ENCODE peak calls at places on chromosomes 4 and X, in seven cellular contexts. B is neural progenitor cell, C is GM23338, O is OCI-LY7, W is SK-N-SH, N is PC-3, U is HCT116. Z is an unnamed sample.

GRCh38 chr4:118288097-118288496 is 64.7 kb downstream of the PRSS12 start:
- DNase-seq in C (no peak), U (no peak), O (no peak), B (no peak), N (no peak), W (no peak), Z (no peak)

GRCh38 chr4:107034091-107034698 is 1.9 kb downstream of the DKK2 start:
- DNase-seq in W (peak; percentile 77), B (peak; percentile 84), U (no peak), C (peak; percentile 77), N (no peak), O (no peak), Z (peak; percentile 75)

GRCh38 chrX:1385251-1385794 is 6.6 kb downstream of the SLC25A6 start:
- DNase-seq in C (no peak), B (no peak), N (no peak), U (no peak), W (peak; percentile 27), O (no peak), Z (no peak)

GRCh38 chr4:168150651-168151050 is 58.3 kb downstream of the ANXA10 start:
- DNase-seq in W (no peak), C (peak; percentile 12), B (peak; percentile 44), O (no peak), U (no peak), N (no peak), Z (no peak)

GRCh38 chr4:139208404-139208945 is 31.5 kb upstream of the ELF2 start:
- DNase-seq in C (no peak), N (no peak), B (no peak), W (no peak), O (peak; percentile 27), U (no peak), Z (no peak)

GRCh38 chr4:138951764-138952163 is 63.8 kb upstream of the NOCT start:
- DNase-seq in N (peak; percentile 14), B (no peak), U (no peak), O (no peak), C (no peak), W (no peak), Z (no peak)

GRCh38 chr4:173748353-173748752 is 218.3 kb upstream of the HAND2 start:
- DNase-seq in C (no peak), U (no peak), B (no peak), W (no peak), O (no peak), N (no peak), Z (peak; percentile 15)

GRCh38 chr4:112213850-112214249 is 17.7 kb upstream of the AP1AR start:
- DNase-seq in O (no peak), B (no peak), N (no peak), W (no peak), U (no peak), C (no peak), Z (no peak)

GRCh38 chr4:95572304-95572991 is 23.7 kb upstream of the UNC5C start:
- DNase-seq in B (no peak), N (peak; percentile 72), W (no peak), O (no peak), U (no peak), C (peak; percentile 36), Z (peak; percentile 68)

GRCh38 chr4:157314906-157315305 is 94.4 kb downstream of the GRIA2 start:
- DNase-seq in O (no peak), B (no peak), C (no peak), N (no peak), W (no peak), U (no peak), Z (no peak)

GRCh38 chr4:103996637-103997036 is 276.9 kb upstream of the TACR3 start:
- DNase-seq in U (peak; percentile 78), N (peak; percentile 72), B (peak; percentile 70), C (peak; percentile 86), O (no peak), W (no peak), Z (peak; percentile 85)

GRCh38 chr4:15488136-15488535 is 18.5 kb downstream of the CC2D2A start:
- DNase-seq in N (no peak), W (no peak), O (no peak), B (no peak), C (no peak), U (no peak), Z (no peak)

GRCh38 chr4:5751918-5752802 is 41.2 kb downstream of the EVC start:
- DNase-seq in W (no peak), B (peak; percentile 58), N (no peak), C (peak; percentile 87), U (no peak), O (no peak), Z (peak; percentile 35)

GRCh38 chr4:113760094-113760851 is 1.3 kb downstream of the CAMK2D start:
- DNase-seq in N (peak; percentile 40), C (peak; percentile 38), W (no peak), O (peak; percentile 60), U (no peak), B (peak; percentile 62), Z (peak; percentile 62)
- TF ChIP-seq EZH2phosphoT487 in N (no peak), C (no peak), W (no peak), O (no peak), U (no peak), B (no peak), Z (no peak)

GRCh38 chr4:55442541-55442940 is 46.8 kb downstream of the TMEM165 start:
- DNase-seq in O (no peak), W (no peak), N (peak; percentile 54), U (no peak), B (no peak), C (no peak), Z (no peak)

GRCh38 chr4:55446578-55446922 is 50.8 kb downstream of the TMEM165 start:
- DNase-seq in N (peak; percentile 32), U (no peak), C (no peak), O (no peak), W (no peak), B (no peak), Z (no peak)

GRCh38 chr4:55445921-55446577 is 50.3 kb downstream of the TMEM165 start:
- DNase-seq in B (no peak), C (no peak), O (no peak), N (peak; percentile 43), U (no peak), W (no peak), Z (no peak)

GRCh38 chr4:55447108-55447708 is 51.5 kb downstream of the TMEM165 start:
- DNase-seq in C (no peak), N (no peak), B (no peak), O (no peak), U (no peak), W (no peak), Z (no peak)

GRCh38 chr4:55444822-55445221 is 49.1 kb downstream of the TMEM165 start:
- DNase-seq in U (peak; percentile 13), O (no peak), W (no peak), B (peak; percentile 24), N (peak; percentile 67), C (no peak), Z (no peak)
- TF ChIP-seq EZH2phosphoT487 in U (no peak), O (no peak), W (no peak), B (no peak), N (no peak), C (no peak), Z (no peak)

GRCh38 chrX:31609130-31609529 is 537.3 kb upstream of the FTHL17 start:
- DNase-seq in U (no peak), N (peak; percentile 1), B (no peak), O (no peak), W (no peak), C (no peak), Z (peak; percentile 19)
- TF ChIP-seq EZH2phosphoT487 in U (no peak), N (no peak), B (no peak), O (no peak), W (no peak), C (no peak), Z (no peak)

GRCh38 chr4:87119965-87120364 is 100.5 kb downstream of the KLHL8 start:
- DNase-seq in U (no peak), C (no peak), B (no peak), N (no peak), W (no peak), O (no peak), Z (no peak)

GRCh38 chr4:87118826-87119225 is 101.6 kb downstream of the KLHL8 start:
- DNase-seq in W (peak; percentile 31), N (no peak), C (peak; percentile 44), B (no peak), U (no peak), O (peak; percentile 9), Z (no peak)

GRCh38 chr4:87121332-87122065 is 98.9 kb downstream of the KLHL8 start:
- DNase-seq in U (no peak), W (no peak), B (no peak), N (no peak), C (no peak), O (no peak), Z (no peak)

GRCh38 chr4:87122252-87122651 is 98.2 kb downstream of the KLHL8 start:
- DNase-seq in U (no peak), N (no peak), B (no peak), C (no peak), O (no peak), W (no peak), Z (no peak)

DNA sequence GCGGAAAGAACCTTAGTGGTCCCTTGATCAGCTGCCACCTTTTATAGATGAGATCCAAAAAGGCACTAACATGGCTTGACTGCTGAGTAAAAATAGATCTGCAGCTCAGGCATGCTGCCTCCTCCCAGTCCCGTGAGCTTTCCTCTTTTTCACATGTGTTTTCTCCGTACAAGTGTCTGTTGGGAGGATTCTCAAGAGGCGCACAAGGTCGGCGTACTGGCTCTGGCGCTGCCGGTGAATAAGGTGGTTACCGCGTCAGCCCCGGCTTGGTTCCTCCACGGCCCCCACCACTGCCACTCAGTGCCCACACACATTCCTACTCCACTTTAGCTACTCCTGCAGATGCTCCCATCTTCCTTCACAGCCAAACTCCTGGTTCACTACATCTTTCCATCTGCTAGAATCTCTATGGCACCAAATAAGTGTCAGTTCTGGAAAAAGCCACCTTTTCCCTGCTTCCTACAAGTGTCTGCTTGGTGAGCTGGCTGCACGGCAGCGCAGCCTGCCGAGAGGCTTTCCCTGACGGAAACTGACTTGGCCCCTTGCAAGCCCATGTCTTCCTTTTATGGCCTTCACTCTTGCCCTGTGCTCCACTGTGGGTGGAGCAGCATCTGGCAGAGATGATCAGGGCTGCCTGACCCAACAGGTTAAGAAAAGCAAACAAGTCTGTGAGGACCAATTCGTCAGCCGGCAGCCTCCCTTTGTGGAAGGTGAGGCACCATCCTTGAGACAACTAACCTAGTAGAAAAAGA is 99.8 kb downstream of the KLHL8 start:
- DNase-seq in U (no peak), N (peak; percentile 71), W (no peak), B (no peak), O (no peak), C (no peak), Z (peak; percentile 69)
- TF ChIP-seq EZH2phosphoT487 in U (no peak), N (no peak), W (no peak), B (no peak), O (no peak), C (no peak), Z (no peak)

GRCh38 chr4:3362431-3363287 is 69.8 kb downstream of the RGS12 start:
- DNase-seq in N (no peak), O (no peak), U (no peak), B (no peak), W (no peak), C (no peak), Z (no peak)
- TF ChIP-seq EZH2phosphoT487 in N (no peak), O (no peak), U (no peak), B (no peak), W (no peak), C (no peak), Z (no peak)

Z was measured in hepatocyte.